ENCODE peak calls at places on chromosomes 12 and 14, in eight cellular contexts. O, X, W, A, I, T, L and N are unnamed samples.

GRCh38 chr12:80186727-80187217 is 87.4 kb downstream of the OTOGL start:
- DNase-seq in W (peak), O (peak), A (peak), X (peak), L (no peak), I (peak), T (peak), N (peak)

GRCh38 chr12:25839470-25839869 is 119.0 kb upstream of the RASSF8 start:
- DNase-seq in L (no peak), X (no peak), T (peak), I (peak), A (no peak), W (peak), O (no peak), N (no peak)

GRCh38 chr12:20508362-20508761 is 140.0 kb downstream of the PDE3A start:
- DNase-seq in O (no peak), W (peak), T (peak), I (no peak), A (no peak), X (no peak), L (no peak), N (no peak)

GRCh38 chr12:102484017-102484731 is 3.8 kb upstream of the IGF1 start:
- DNase-seq in I (peak), A (peak), T (peak), L (no peak), O (peak), W (peak), X (peak), N (peak)

GRCh38 chr14:77613207-77613606 is 3.2 kb downstream of the SPTLC2 start:
- DNase-seq in X (no peak), T (peak), L (no peak), A (no peak), W (no peak), O (no peak), I (no peak), N (no peak)

GRCh38 chr14:51872396-51872795 is 12.0 kb downstream of the GNG2 start:
- DNase-seq in W (no peak), L (no peak), X (no peak), A (no peak), O (no peak), I (no peak), T (no peak), N (no peak)

GRCh38 chr12:99611590-99611989 is 36.0 kb upstream of the GARIN6 start:
- DNase-seq in L (no peak), X (no peak), O (no peak), T (peak), A (no peak), I (no peak), W (no peak), N (no peak)

GRCh38 chr14:90177537-90178189 is 78.7 kb upstream of the PSMC1 start:
- DNase-seq in W (peak), L (no peak), A (no peak), X (no peak), I (no peak), O (no peak), T (no peak), N (no peak)

GRCh38 chr12:48352157-48352775 is 1.5 kb upstream of the ZNF641 start:
- DNase-seq in I (no peak), W (no peak), T (no peak), L (no peak), A (no peak), X (no peak), O (no peak), N (no peak)

GRCh38 chr12:124094188-124094587 is 121.2 kb downstream of the ZNF664 start:
- DNase-seq in T (no peak), I (no peak), L (no peak), O (no peak), W (no peak), A (no peak), X (no peak), N (no peak)

GRCh38 chr14:90678846-90679362 is 137.3 kb downstream of the TTC7B start:
- DNase-seq in T (no peak), O (no peak), L (no peak), W (no peak), I (no peak), X (no peak), A (no peak), N (no peak)

GRCh38 chr12:94101902-94102660 is 46.3 kb upstream of the PLXNC1 start:
- DNase-seq in L (peak), W (peak), O (peak), I (peak), T (peak), X (peak), A (peak), N (peak)
- TF ChIP-seq CTCF in L (peak), W (peak), O (peak), I (peak), T (peak), X (peak), A (peak), N (peak)

GRCh38 chr12:4850857-4851380 is 58.8 kb upstream of the KCNA1 start:
- DNase-seq in I (no peak), O (no peak), W (no peak), A (no peak), T (no peak), X (no peak), L (no peak), N (no peak)

GRCh38 chr12:4852911-4853310 is 56.8 kb upstream of the KCNA1 start:
- DNase-seq in O (no peak), I (no peak), A (no peak), T (no peak), X (no peak), L (no peak), W (no peak), N (no peak)

GRCh38 chr12:4852308-4852707 is 57.4 kb upstream of the KCNA1 start:
- DNase-seq in A (no peak), L (no peak), W (no peak), X (no peak), O (no peak), T (no peak), I (no peak), N (no peak)

GRCh38 chr12:4849946-4850345 is 59.8 kb upstream of the KCNA1 start:
- DNase-seq in I (no peak), T (no peak), A (no peak), X (no peak), L (no peak), W (no peak), O (no peak), N (no peak)

GRCh38 chr12:4849024-4849594 is 60.6 kb upstream of the KCNA1 start:
- DNase-seq in X (no peak), A (peak), W (no peak), T (peak), O (peak), L (no peak), I (peak), N (peak)
- TF ChIP-seq CTCF in X (peak), A (peak), W (peak), T (peak), O (peak), L (peak), I (peak), N (peak)

DNA sequence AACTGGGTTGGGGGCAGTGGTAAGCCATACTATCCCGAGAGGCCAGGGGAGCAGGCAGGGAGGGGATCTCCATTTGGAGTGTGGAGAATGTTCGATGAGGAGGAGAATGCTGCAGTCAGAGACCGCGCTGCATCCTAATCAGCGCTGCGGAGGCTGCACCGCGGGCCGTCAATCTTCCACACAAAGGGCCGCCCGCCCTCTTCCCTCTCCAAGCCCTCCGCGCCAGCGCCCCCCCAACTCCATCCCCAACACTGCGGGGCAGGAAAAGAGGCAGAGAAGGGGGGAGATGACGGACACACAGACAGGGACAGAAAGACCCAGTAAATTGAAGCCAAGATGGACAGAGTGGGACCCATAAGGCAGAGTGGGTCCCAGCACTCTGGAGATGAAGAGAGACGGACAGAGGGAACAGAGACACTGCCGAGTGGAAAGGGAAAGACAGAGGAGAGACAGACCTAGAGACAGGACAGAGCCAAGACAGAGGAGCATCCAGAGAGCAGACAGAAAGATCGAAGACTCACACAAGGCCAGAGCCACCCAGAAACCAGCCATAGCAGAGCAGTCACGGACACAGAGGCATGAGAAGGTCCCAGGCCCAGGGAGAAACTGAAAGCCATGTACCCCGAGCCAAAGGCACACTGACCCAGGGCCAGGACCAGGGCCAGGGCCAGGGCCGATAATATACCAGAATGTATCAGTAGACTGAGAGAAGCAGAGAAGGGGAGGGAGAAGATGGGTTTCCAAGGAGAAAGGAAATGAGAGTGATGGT is 3.5 kb downstream of the CISTR start:
- DNase-seq in X (no peak), T (no peak), O (no peak), W (no peak), L (no peak), I (no peak), A (no peak), N (no peak)
- TF ChIP-seq CTCF in X (no peak), T (no peak), O (no peak), W (no peak), L (no peak), I (no peak), A (no peak), N (no peak)

GRCh38 chr14:106436310-106436905 is 910.0 kb downstream of the TMEM121 start:
- DNase-seq in A (no peak), I (no peak), L (peak), X (no peak), T (no peak), W (no peak), O (no peak), N (no peak)
- TF ChIP-seq CTCF in A (peak), I (peak), L (peak), X (no peak), T (no peak), W (peak), O (peak), N (no peak)

GRCh38 chr12:74021937-74022336 is 515.7 kb upstream of the ATXN7L3B start:
- DNase-seq in O (peak), L (no peak), A (peak), W (peak), T (peak), X (no peak), I (peak), N (peak)
- TF ChIP-seq CTCF in O (peak), L (peak), A (peak), W (peak), T (peak), X (peak), I (peak), N (peak)

GRCh38 chr14:104940526-104941150 is 16.0 kb downstream of the PLD4 start:
- DNase-seq in W (no peak), X (no peak), L (peak), O (peak), I (no peak), A (no peak), T (no peak), N (no peak)
- TF ChIP-seq CTCF in W (peak), X (no peak), L (no peak), O (no peak), I (peak), A (no peak), T (no peak), N (peak)